ENCODE peak calls at places on chromosomes 1 and 21, in eight cellular contexts. N is stimulated activated CD8-positive, alpha-beta memory T cell treated with anti-CD3 and anti-CD28 coated beads, Interleukin-15, amount 100 ng/mL, for 24 hours; D is neural crest cell; T is non-pigmented ciliary epithelial cell; Y is AG09319; R is tibial nerve; O is stimulated activated CD4-positive, alpha-beta T cell treated with anti-CD3 and anti-CD28 coated beads, Interleukin-1b, Interleukin-23, amount 100 ng/mL, for 24 hours; M is brain microvascular endothelial cell. G is an unnamed sample.

GRCh38 chr1:91891486-91891885 is 5.5 kb upstream of the TGFBR3 start:
- DNase-seq in T (no peak), Y (no peak), R (no peak), O (no peak), D (no peak), N (no peak), M (no peak), G (no peak)

GRCh38 chr1:10650591-10651216 is 145.7 kb downstream of the CASZ1 start:
- DNase-seq in T (no peak), M (no peak), O (no peak), D (no peak), R (no peak), N (no peak), Y (no peak), G (no peak)

GRCh38 chr1:16387201-16388185 is 20.5 kb downstream of the SZRD1 start:
- DNase-seq in N (no peak), M (no peak), O (no peak), T (no peak), D (no peak), Y (no peak), R (no peak), G (no peak)

GRCh38 chr1:226863446-226863845 is 7.0 kb upstream of the PSEN2 start:
- DNase-seq in D (no peak), Y (peak; percentile 57), R (no peak), O (no peak), T (no peak), M (peak; percentile 53), N (no peak), G (peak; percentile 70)

GRCh38 chr1:183239793-183240625 is 53.9 kb downstream of the LAMC2 start:
- DNase-seq in D (no peak), O (no peak), T (no peak), Y (no peak), M (no peak), R (no peak), N (no peak), G (no peak)

GRCh38 chr1:117678246-117678977 is 72.6 kb downstream of the TENT5C start:
- DNase-seq in M (no peak), N (no peak), Y (no peak), D (no peak), T (no peak), O (no peak), R (no peak), G (no peak)

GRCh38 chr1:41238311-41239094 is 3.6 kb downstream of the SCMH1 start:
- DNase-seq in O (no peak), Y (no peak), M (no peak), R (no peak), D (no peak), T (no peak), N (no peak), G (peak; percentile 61)

GRCh38 chr1:52139817-52140540 is 1.9 kb upstream of the ZFYVE9 start:
- DNase-seq in M (peak; percentile 85), T (peak; percentile 86), R (no peak), D (no peak), N (no peak), O (peak; percentile 6), Y (peak; percentile 61), G (peak; percentile 83)

GRCh38 chr1:191895462-191896058 is 262.7 kb upstream of the RGS18 start:
- DNase-seq in T (no peak), Y (no peak), M (no peak), R (no peak), O (no peak), N (no peak), D (no peak), G (no peak)

GRCh38 chr1:241658081-241658793 is 6.2 kb downstream of the WDR64 start:
- DNase-seq in Y (no peak), D (no peak), M (peak; percentile 12), T (no peak), R (no peak), N (no peak), O (no peak), G (peak; percentile 34)

GRCh38 chr1:27428316-27429028 is 36.0 kb downstream of the GPR3 start:
- DNase-seq in D (no peak), T (no peak), R (no peak), M (no peak), N (no peak), O (no peak), Y (no peak), G (peak; percentile 35)

GRCh38 chr1:193060938-193061337 is 1.5 kb downstream of the RO60 start:
- DNase-seq in D (no peak), T (no peak), N (no peak), R (no peak), M (no peak), O (no peak), Y (no peak), G (peak; percentile 26)

GRCh38 chr21:45250914-45251634 is 36.6 kb downstream of the POFUT2 start:
- DNase-seq in T (no peak), N (no peak), O (no peak), R (no peak), M (no peak), Y (no peak), D (no peak), G (no peak)

GRCh38 chr1:172717722-172718455 is 59.0 kb downstream of the FASLG start:
- DNase-seq in Y (no peak), O (no peak), T (no peak), N (no peak), D (no peak), M (no peak), R (no peak), G (peak; percentile 41)

GRCh38 chr1:212557739-212558664 is 50.6 kb upstream of the ATF3 start:
- DNase-seq in O (no peak), R (peak; percentile 50), D (peak; percentile 31), M (no peak), N (no peak), T (no peak), Y (no peak), G (peak; percentile 27)

GRCh38 chr1:232416026-232416568 is 213.8 kb downstream of the SIPA1L2 start:
- DNase-seq in D (no peak), O (no peak), Y (no peak), T (no peak), R (no peak), M (no peak), N (no peak), G (peak; percentile 71)

GRCh38 chr1:230101556-230101955 is 34.5 kb downstream of the GALNT2 start:
- DNase-seq in N (no peak), M (no peak), O (no peak), T (no peak), Y (no peak), D (no peak), R (no peak), G (no peak)

GRCh38 chr1:167821969-167822685 is 91.8 kb downstream of the ADCY10 start:
- DNase-seq in Y (no peak), T (peak; percentile 34), M (no peak), N (no peak), O (no peak), R (no peak), D (no peak), G (peak; percentile 35)

GRCh38 chr21:42171091-42172053 is 47.6 kb upstream of the ABCG1 start:
- DNase-seq in O (no peak), D (no peak), M (no peak), T (no peak), N (no peak), R (no peak), Y (no peak), G (peak; percentile 13)

GRCh38 chr1:46413596-46413985 is 19.5 kb downstream of the FAAH start:
- DNase-seq in N (no peak), D (no peak), O (no peak), M (peak; percentile 11), R (no peak), T (no peak), Y (no peak), G (no peak)

GRCh38 chr1:32335951-32336867 is at the start of gene MARCKSL1:
- DNase-seq in Y (no peak), D (peak; percentile 84), O (peak; percentile 74), M (peak; percentile 34), R (peak; percentile 74), N (peak; percentile 70), T (no peak), G (peak; percentile 80)

GRCh38 chr21:15614757-15615156 is 115.0 kb upstream of the USP25 start:
- DNase-seq in T (no peak), O (no peak), R (no peak), M (no peak), N (no peak), Y (no peak), D (no peak), G (no peak)

GRCh38 chr21:42082501-42083360 is 11.6 kb downstream of the UMODL1 start:
- DNase-seq in N (no peak), D (no peak), O (no peak), R (no peak), Y (no peak), T (no peak), M (no peak), G (no peak)

GRCh38 chr1:113519561-113519960 is 129.2 kb downstream of the MAGI3 start:
- DNase-seq in D (no peak), Y (no peak), R (no peak), M (peak; percentile 34), N (no peak), T (no peak), O (no peak), G (peak; percentile 72)

GRCh38 chr1:66154394-66154793 is 361.7 kb downstream of the PDE4B start:
- DNase-seq in M (no peak), D (no peak), T (no peak), O (no peak), Y (no peak), R (no peak), N (no peak), G (no peak)

GRCh38 chr1:67601539-67601938 is 83.5 kb upstream of the GADD45A start:
- DNase-seq in O (no peak), T (no peak), M (no peak), N (no peak), Y (no peak), R (no peak), D (no peak), G (no peak)

GRCh38 chr1:227747382-227747781 is 12.1 kb downstream of the SNAP47 start:
- DNase-seq in M (no peak), Y (no peak), T (no peak), R (no peak), O (no peak), D (no peak), N (no peak), G (no peak)

GRCh38 chr1:199862047-199862446 is 165.5 kb upstream of the NR5A2 start:
- DNase-seq in R (no peak), Y (no peak), T (no peak), O (no peak), D (no peak), N (no peak), M (no peak), G (no peak)

GRCh38 chr1:172255223-172255560 is 165.3 kb upstream of the C1orf105 start:
- DNase-seq in M (no peak), T (no peak), D (no peak), O (no peak), Y (no peak), R (no peak), N (no peak), G (peak; percentile 90)

GRCh38 chr1:215104283-215104682 is 21.7 kb downstream of the KCNK2 start:
- DNase-seq in Y (no peak), M (no peak), O (no peak), T (no peak), D (no peak), N (no peak), R (no peak), G (no peak)

GRCh38 chr1:228172591-228173527 is 7.3 kb downstream of the IBA57 start:
- DNase-seq in R (no peak), T (no peak), M (no peak), Y (no peak), N (no peak), D (no peak), O (no peak), G (no peak)

GRCh38 chr1:200684015-200684414 is 14.3 kb upstream of the DDX59 start:
- DNase-seq in O (no peak), M (no peak), R (no peak), Y (no peak), D (no peak), T (no peak), N (no peak), G (peak; percentile 19)

GRCh38 chr1:58608945-58609344 is 31.9 kb upstream of the TACSTD2 start:
- DNase-seq in D (no peak), Y (no peak), R (no peak), O (no peak), T (no peak), N (no peak), M (no peak), G (peak; percentile 31)

GRCh38 chr1:14599173-14599754 is 779 bp downstream of the KAZN start:
- DNase-seq in Y (no peak), T (no peak), D (peak; percentile 45), R (no peak), M (no peak), O (no peak), N (no peak), G (peak; percentile 25)

G was measured in kidney tubule cell.